ENCODE peak calls at places on chromosomes 16 and 17, in nine cellular contexts. E is T-helper 9 cell; R is AG08395; Z is SK-N-SH; F is CD8-positive, alpha-beta memory T cell; G is HuH-7; K is activated CD8-positive, alpha-beta memory T cell treated with anti-CD3 and anti-CD28 coated beads, Interleukin-2, amount 50 U/mL, for 48 hours; P is fibroblast of the aortic adventitia; D is sigmoid colon. J is an unnamed sample.

GRCh38 chr16:4505356-4506153 is 29.4 kb downstream of the HMOX2 start:
- DNase-seq in E (peak), R (no peak), Z (no peak), F (peak), G (no peak), K (peak), P (no peak), D (no peak), J (no peak)

GRCh38 chr16:12600536-12601256 is 203.0 kb downstream of the CPPED1 start:
- DNase-seq in E (no peak), R (no peak), Z (no peak), F (no peak), G (no peak), K (no peak), P (no peak), D (peak), J (no peak)

GRCh38 chr17:35243459-35244204 is 760 bp downstream of the SLFN5 start:
- DNase-seq in E (peak), R (peak), Z (peak), F (peak), G (no peak), K (peak), P (peak), D (peak), J (peak)

GRCh38 chr17:82836823-82837357 is 2.9 kb downstream of the ZNF750 start:
- DNase-seq in E (no peak), R (peak), Z (no peak), F (no peak), G (peak), K (no peak), P (no peak), D (peak), J (no peak)

GRCh38 chr17:27268394-27269085 is 25.4 kb upstream of the WSB1 start:
- DNase-seq in E (no peak), R (no peak), Z (no peak), F (no peak), G (no peak), K (no peak), P (no peak), D (no peak), J (no peak)

GRCh38 chr17:14866266-14866665 is 398.9 kb downstream of the PMP22 start:
- DNase-seq in E (no peak), R (no peak), Z (no peak), F (no peak), G (no peak), K (no peak), P (peak), D (no peak), J (no peak)

GRCh38 chr17:21452377-21453143 is 76.4 kb downstream of the KCNJ12 start:
- DNase-seq in E (no peak), R (peak), Z (no peak), F (peak), G (no peak), K (no peak), P (peak), D (peak), J (peak)

GRCh38 chr17:41404024-41404651 is 6.7 kb upstream of the KRT31 start:
- DNase-seq in E (no peak), R (peak), Z (no peak), F (no peak), G (no peak), K (peak), P (peak), D (no peak), J (no peak)

GRCh38 chr16:3129137-3130131 is 5.4 kb upstream of the ZNF213 start:
- DNase-seq in E (peak), R (peak), Z (peak), F (peak), G (peak), K (peak), P (peak), D (peak), J (peak)

GRCh38 chr17:954431-955164 is 25.0 kb downstream of the NXN start:
- DNase-seq in E (no peak), R (no peak), Z (no peak), F (no peak), G (peak), K (no peak), P (peak), D (no peak), J (no peak)

GRCh38 chr17:71208111-71208704 is 912.6 kb upstream of the SOX9 start:
- DNase-seq in E (no peak), R (peak), Z (no peak), F (no peak), G (no peak), K (no peak), P (no peak), D (no peak), J (no peak)

GRCh38 chr16:50301626-50302471 is 35.5 kb downstream of the ADCY7 start:
- DNase-seq in E (no peak), R (peak), Z (peak), F (no peak), G (no peak), K (no peak), P (peak), D (peak), J (peak)

J was measured in sciatic nerve.